ENCODE peak calls at places on chromosomes 7 and 10, in nine cellular contexts. V, Q, D, Y, K, M, A, G and J are unnamed samples.

GRCh38 chr7:26681819-26682418 is 182.5 kb downstream of the SKAP2 start:
- DNase-seq in G (no peak), A (no peak), Y (no peak), K (no peak), D (no peak), M (no peak), Q (no peak), V (no peak), J (no peak)

GRCh38 chr10:66747451-66747850 is 178.4 kb upstream of the LRRTM3 start:
- DNase-seq in Y (no peak), K (no peak), D (no peak), A (no peak), V (no peak), Q (peak), G (peak), M (peak), J (no peak)

GRCh38 chr7:47670738-47671137 is 88.8 kb upstream of the TNS3 start:
- DNase-seq in K (no peak), V (no peak), Y (no peak), G (no peak), Q (no peak), A (no peak), D (no peak), M (no peak), J (peak)

GRCh38 chr10:89164080-89164479 is 43.0 kb downstream of the CH25H start:
- DNase-seq in M (no peak), G (no peak), V (peak), A (no peak), Q (no peak), K (no peak), D (no peak), Y (peak), J (no peak)

GRCh38 chr7:159033473-159033825 is 111.2 kb downstream of the VIPR2 start:
- DNase-seq in G (no peak), D (no peak), M (no peak), Q (no peak), K (no peak), Y (peak), A (no peak), V (peak), J (no peak)

GRCh38 chr7:140203556-140203955 is 26.8 kb upstream of the KDM7A start:
- DNase-seq in G (no peak), A (no peak), M (no peak), K (no peak), D (no peak), V (no peak), Y (no peak), Q (no peak), J (no peak)

GRCh38 chr10:118362103-118362502 is 20.0 kb upstream of the FAM204A start:
- DNase-seq in K (no peak), G (no peak), Y (no peak), Q (no peak), M (no peak), A (no peak), V (no peak), D (no peak), J (no peak)

GRCh38 chr10:16686081-16686902 is 130.9 kb downstream of the RSU1 start:
- DNase-seq in A (no peak), G (no peak), M (no peak), K (no peak), Q (no peak), Y (no peak), V (no peak), D (no peak), J (no peak)

GRCh38 chr7:102834999-102835398 is 77.8 kb upstream of the LRRC17 start:
- DNase-seq in A (peak), K (no peak), M (peak), G (no peak), D (no peak), Q (peak), V (no peak), Y (no peak), J (no peak)

GRCh38 chr10:86968271-86968993 is at the start of gene ADIRF:
- DNase-seq in V (no peak), Y (no peak), G (no peak), A (peak), Q (no peak), K (no peak), D (no peak), M (no peak), J (no peak)

GRCh38 chr7:101602082-101602481 is 27.0 kb downstream of the MYL10 start:
- DNase-seq in G (no peak), D (no peak), M (no peak), Q (no peak), V (no peak), Y (no peak), A (no peak), K (no peak), J (no peak)

GRCh38 chr7:8200717-8201116 is 61.2 kb downstream of the ICA1 start:
- DNase-seq in D (no peak), A (no peak), V (no peak), M (no peak), K (no peak), G (no peak), Y (no peak), Q (no peak), J (no peak)

GRCh38 chr7:26397786-26398435 is 106.2 kb downstream of the SNX10 start:
- DNase-seq in K (peak), Y (peak), V (peak), D (no peak), M (peak), Q (no peak), A (peak), G (no peak), J (peak)

GRCh38 chr7:3911685-3912084 is 610.6 kb downstream of the SDK1 start:
- DNase-seq in D (no peak), A (no peak), V (no peak), Y (no peak), K (no peak), M (no peak), G (no peak), Q (no peak), J (no peak)

GRCh38 chr7:618539-619355 is 99.1 kb upstream of the PDGFA start:
- DNase-seq in Y (peak), K (no peak), M (no peak), V (peak), A (peak), D (peak), G (no peak), Q (no peak), J (no peak)

GRCh38 chr10:126950401-126951105 is 45.3 kb downstream of the DOCK1 start:
- DNase-seq in Y (peak), D (no peak), G (no peak), K (no peak), M (no peak), Q (no peak), A (no peak), V (peak), J (no peak)

GRCh38 chr10:1209355-1209979 is 153.3 kb downstream of the WDR37 start:
- DNase-seq in G (no peak), Q (no peak), A (no peak), Y (no peak), D (no peak), K (no peak), M (no peak), V (no peak), J (no peak)

GRCh38 chr10:49298990-49299815 is at the start of gene C10orf71:
- DNase-seq in Q (no peak), M (no peak), A (no peak), K (no peak), Y (no peak), D (no peak), G (no peak), V (no peak), J (no peak)

GRCh38 chr7:98168904-98169621 is 42.2 kb upstream of the BHLHA15 start:
- DNase-seq in K (no peak), Y (no peak), A (no peak), Q (no peak), G (no peak), V (no peak), D (no peak), M (no peak), J (no peak)

GRCh38 chr10:110919971-110920881 is 822 bp downstream of the SHOC2 start:
- DNase-seq in K (no peak), M (no peak), V (peak), G (no peak), Y (peak), A (peak), Q (no peak), D (no peak), J (no peak)